ENCODE peak calls at places on chromosomes 3 and 15, in five cellular contexts. N is IMR-90, O is upper lobe of left lung, E is choroid plexus epithelial cell, A is WERI-Rb-1. X is an unnamed sample.
A peak's percentile ranks its signal among the peaks of the same experiment; 100 is the strongest.

GRCh38 chr15:47384316-47384715 is 333.0 kb upstream of the SEMA6D start:
- DNase-seq in A (peak; percentile 86), O (no peak), N (peak; percentile 96), E (peak; percentile 95), X (peak; percentile 89)

GRCh38 chr3:18415132-18415531 is 10.0 kb downstream of the SATB1 start:
- DNase-seq in A (no peak), E (no peak), O (no peak), N (no peak), X (no peak)

GRCh38 chr3:76470285-76470684 is 569.6 kb upstream of the ROBO2 start:
- DNase-seq in N (peak; percentile 95), E (peak; percentile 93), A (no peak), O (no peak), X (peak; percentile 70)

GRCh38 chr3:196997311-196997710 is 28.7 kb upstream of the PIGZ start:
- DNase-seq in N (no peak), E (no peak), A (no peak), O (no peak), X (no peak)

GRCh38 chr3:172542089-172542488 is 18.9 kb upstream of the TNFSF10 start:
- DNase-seq in O (no peak), A (no peak), E (no peak), N (no peak), X (no peak)

GRCh38 chr3:188659444-188660100 is 505.6 kb downstream of the LPP start:
- DNase-seq in A (no peak), N (no peak), E (no peak), O (no peak), X (no peak)

GRCh38 chr15:43105077-43105769 is 615 bp downstream of the UBR1 start:
- DNase-seq in A (no peak), E (no peak), O (no peak), N (peak; percentile 5), X (no peak)

GRCh38 chr3:192915306-192915705 is 2.4 kb downstream of the MB21D2 start:
- DNase-seq in A (peak; percentile 45), N (peak; percentile 68), E (peak; percentile 75), O (no peak), X (peak; percentile 64)

GRCh38 chr3:52539010-52539653 is 2.7 kb downstream of the UQCC5 start:
- DNase-seq in O (no peak), E (no peak), N (no peak), A (no peak), X (no peak)

GRCh38 chr15:82739086-82739485 is 29.4 kb upstream of the AP3B2 start:
- DNase-seq in E (peak; percentile 41), O (no peak), A (no peak), N (peak; percentile 29), X (no peak)

GRCh38 chr3:110859340-110859739 is 212.3 kb upstream of the NECTIN3 start:
- DNase-seq in E (no peak), N (no peak), O (no peak), A (peak; percentile 31), X (no peak)

GRCh38 chr3:119588112-119588511 is 8.8 kb downstream of the ADPRH start:
- DNase-seq in N (no peak), E (no peak), O (no peak), A (no peak), X (no peak)

GRCh38 chr3:179591313-179591712 is 13.1 kb downstream of the MRPL47 start:
- DNase-seq in A (no peak), E (peak; percentile 16), O (no peak), N (peak; percentile 65), X (no peak)

DNA sequence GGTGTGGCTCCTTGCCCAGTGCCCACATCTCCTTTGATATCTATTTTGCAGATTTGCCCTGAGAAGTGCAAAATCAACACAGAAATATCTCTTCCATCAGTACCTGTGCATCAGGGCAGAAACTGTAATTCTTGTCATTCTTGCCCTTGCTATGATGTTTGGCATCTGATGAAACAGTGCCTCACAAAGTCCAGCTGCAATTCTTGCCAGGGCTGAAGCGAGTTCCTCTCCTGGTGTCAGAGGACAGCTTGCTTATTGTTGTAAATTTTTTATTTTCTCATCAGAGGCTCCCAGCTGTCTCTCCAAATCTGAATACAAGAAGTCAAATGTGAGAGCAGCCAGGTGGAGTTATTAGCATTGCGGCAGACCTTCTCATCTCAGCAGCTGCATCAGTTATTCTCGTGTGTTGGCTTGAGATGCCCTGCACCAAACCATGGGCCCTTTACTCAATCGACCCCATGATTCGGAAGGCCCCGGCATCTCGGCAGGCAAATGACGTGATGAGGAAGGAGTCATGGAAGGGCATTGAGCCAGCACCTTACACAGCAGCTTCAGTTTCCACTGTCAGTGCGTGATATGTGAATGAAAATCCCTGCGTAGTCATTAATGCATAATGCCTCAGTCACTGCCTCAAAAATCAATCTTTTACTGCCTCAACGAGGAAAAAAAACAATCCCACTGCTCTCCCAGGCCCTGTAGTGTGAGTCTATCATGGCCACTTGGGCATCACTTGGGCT is 93.4 kb downstream of the CCNL1 start:
- DNase-seq in A (no peak), O (no peak), N (peak; percentile 98), E (no peak), X (peak; percentile 82)
- H3K4me3 ChIP-seq in A (no peak overlapping the region), O (no peak overlapping the region), N (no peak overlapping the region), E (no peak overlapping the region), X (no peak overlapping the region)

GRCh38 chr3:180640987-180641386 is 38.3 kb downstream of the CCDC39 start:
- DNase-seq in A (no peak), N (no peak), E (no peak), O (no peak), X (no peak)

DNA sequence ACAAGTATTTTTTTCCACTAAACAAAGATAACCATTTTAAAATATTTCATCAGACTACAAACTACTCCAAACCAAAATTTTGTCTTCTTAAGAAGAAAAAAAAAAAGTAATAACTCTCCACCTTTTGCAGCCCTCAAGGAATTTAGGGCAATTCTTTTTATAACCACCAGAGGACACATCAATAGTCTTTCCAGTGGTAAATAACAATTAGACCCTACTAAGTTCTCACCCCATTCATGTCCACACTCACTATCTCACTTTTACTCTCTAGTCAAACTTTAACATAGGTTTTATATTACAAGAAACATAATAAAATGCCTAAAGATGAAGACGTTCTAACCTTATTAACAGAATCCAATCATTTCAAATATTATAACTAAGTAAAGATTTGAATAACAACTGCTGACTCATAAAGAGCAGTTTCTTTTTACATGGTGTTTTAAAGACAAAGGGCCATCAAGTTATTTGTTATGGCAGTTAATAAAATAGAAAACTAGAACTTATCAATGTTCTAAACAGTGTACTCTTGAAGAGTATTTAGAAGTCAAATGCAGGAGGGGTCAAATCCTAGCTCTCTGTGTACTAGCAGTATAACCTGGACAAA is 33.0 kb downstream of the CCDC39 start:
- DNase-seq in A (no peak), E (peak; percentile 24), O (no peak), N (no peak), X (no peak)
- TF ChIP-seq CTCF in A (no peak), E (no peak), O (no peak), N (peak; percentile 13), X (peak; percentile 24)

DNA sequence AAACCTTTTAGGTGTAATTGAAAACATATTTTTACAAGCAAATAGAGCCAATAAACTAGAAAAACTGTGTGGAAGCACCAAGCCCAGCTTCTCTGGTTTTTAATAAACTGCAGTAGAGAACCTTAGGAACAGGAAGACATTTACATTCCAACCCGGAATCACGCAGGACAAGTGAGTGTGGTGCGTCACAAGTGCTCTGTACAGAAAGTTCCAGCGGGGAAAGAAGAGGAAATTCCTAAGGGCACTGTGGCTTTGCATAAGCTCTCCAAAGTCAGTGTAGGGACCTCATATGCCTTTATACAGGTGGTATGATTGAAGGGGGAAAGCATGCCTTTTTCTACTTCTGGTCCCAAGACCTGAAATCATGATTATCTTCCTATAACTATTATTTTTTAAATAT is 21.6 kb downstream of the COL8A1 start:
- DNase-seq in E (peak; percentile 96), N (no peak), O (no peak), A (no peak), X (peak; percentile 82)
- H3K4me3 ChIP-seq in E (no peak overlapping the region), N (no peak overlapping the region), O (no peak overlapping the region), A (no peak overlapping the region), X (no peak overlapping the region)

GRCh38 chr3:148879256-148879655 is 14.2 kb downstream of the CPA3 start:
- DNase-seq in E (no peak), A (no peak), O (no peak), N (no peak), X (no peak)

GRCh38 chr3:148883163-148883562 is 18.1 kb downstream of the CPA3 start:
- DNase-seq in E (no peak), A (peak; percentile 9), O (no peak), N (no peak), X (no peak)

GRCh38 chr3:148882288-148882687 is 17.2 kb downstream of the CPA3 start:
- DNase-seq in N (peak; percentile 67), A (no peak), E (peak; percentile 86), O (no peak), X (peak; percentile 61)

GRCh38 chr3:148881286-148881685 is 16.2 kb downstream of the CPA3 start:
- DNase-seq in E (peak; percentile 68), N (peak; percentile 37), A (no peak), O (no peak), X (peak; percentile 34)

GRCh38 chr3:148880681-148881080 is 15.6 kb downstream of the CPA3 start:
- DNase-seq in N (no peak), A (peak; percentile 9), E (peak; percentile 58), O (no peak), X (no peak)
- TF ChIP-seq CTCF in N (no peak), A (peak; percentile 36), E (no peak), O (no peak), X (peak; percentile 12)

DNA sequence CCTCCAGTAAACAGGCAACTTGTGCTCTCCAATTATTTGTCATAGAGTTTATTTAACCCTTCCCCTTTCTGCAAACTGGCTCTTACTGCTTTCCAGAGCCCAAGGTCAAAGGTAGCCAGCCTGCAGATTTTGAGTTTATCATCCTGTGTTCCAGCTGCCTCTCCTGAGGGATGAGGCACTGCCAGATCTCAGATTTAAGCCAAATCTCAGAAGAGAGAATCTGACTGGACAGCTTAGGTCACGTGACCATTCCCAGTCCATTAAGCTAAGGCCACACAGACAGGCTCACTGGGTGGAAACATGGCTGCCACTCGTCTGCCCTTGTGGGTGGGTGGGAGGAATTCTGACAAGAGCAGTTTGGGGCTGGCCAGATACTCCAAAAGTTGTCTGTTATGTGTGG is 8.6 kb upstream of the SIAH2 start:
- DNase-seq in N (no peak), A (no peak), O (no peak), E (no peak), X (no peak)
- H3K4me3 ChIP-seq in N (no peak overlapping the region), A (no peak overlapping the region), O (no peak overlapping the region), E (no peak overlapping the region), X (no peak overlapping the region)

DNA sequence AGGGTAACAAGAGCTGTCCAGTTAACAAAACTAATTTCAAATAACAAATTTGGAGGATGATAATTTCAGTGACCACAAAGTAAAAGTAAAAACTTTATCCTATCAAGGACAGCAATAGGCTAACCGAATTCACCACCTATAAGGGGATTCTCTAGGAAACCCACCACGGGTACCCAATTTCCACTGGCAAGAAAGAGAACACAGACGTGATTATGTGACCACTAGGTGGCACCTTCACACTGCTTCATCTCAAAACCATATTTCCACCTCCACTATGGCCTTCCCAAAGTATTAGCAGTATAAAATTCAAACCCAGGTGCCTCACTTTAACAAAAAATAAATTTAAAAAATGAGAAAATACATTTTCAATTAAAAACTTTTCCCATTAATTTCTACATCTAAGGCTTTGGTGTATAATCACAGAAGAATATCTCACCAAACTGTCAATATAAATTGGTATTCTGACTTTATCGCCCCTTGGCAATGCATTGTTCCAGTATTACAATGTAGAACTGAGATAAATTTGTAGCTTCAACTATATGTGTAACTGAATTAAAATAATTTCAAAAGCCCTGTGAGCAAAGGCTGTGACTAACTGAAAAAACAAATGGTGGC is 96.5 kb downstream of the FSIP1 start:
- DNase-seq in N (peak; percentile 70), E (peak; percentile 81), O (no peak), A (peak; percentile 17), X (peak; percentile 64)
- TF ChIP-seq CTCF in N (peak; percentile 72), E (peak; percentile 77), O (peak; percentile 37), A (peak; percentile 67), X (peak; percentile 70)

X was measured in astrocyte of the spinal cord.